ENCODE peak calls at places on chromosomes 3 and 15, in nine cellular contexts. R is omental fat pad; X is natural killer cell treated with Interleukin-12 subunit alpha and Interleukin-12 subunit beta and Interleukin-15 and Interleukin-18, amount 100 ng/mL, for 72 hours; L is psoas muscle; A is NCI-H774; S is SW 1271; Q is glomerular endothelial cell; O is GM20000; T is fibroblast of pulmonary artery. P is an unnamed sample.

GRCh38 chr15:73704869-73705645 is 20.9 kb downstream of the CD276 start:
- DNase-seq in R (no peak), X (no peak), L (peak), A (peak), S (peak), Q (no peak), O (peak), T (peak), P (peak)

GRCh38 chr3:70620367-70620766 is 307.9 kb upstream of the MDFIC2 start:
- DNase-seq in R (no peak), X (no peak), L (no peak), A (no peak), S (no peak), Q (no peak), O (no peak), T (no peak), P (no peak)

GRCh38 chr3:29186131-29186599 is 94.7 kb upstream of the RBMS3 start:
- DNase-seq in R (no peak), X (no peak), L (no peak), A (no peak), S (peak), Q (no peak), O (no peak), T (peak), P (no peak)

GRCh38 chr3:173038484-173038871 is 102.6 kb downstream of the SPATA16 start:
- DNase-seq in R (no peak), X (no peak), L (no peak), A (no peak), S (no peak), Q (no peak), O (no peak), T (no peak), P (no peak)

GRCh38 chr15:63501256-63502089 is 2.9 kb upstream of the USP3 start:
- DNase-seq in R (peak), X (peak), L (peak), A (no peak), S (no peak), Q (no peak), O (no peak), T (peak), P (peak)

GRCh38 chr3:185332026-185332735 is 30.8 kb upstream of the MAP3K13 start:
- DNase-seq in R (no peak), X (no peak), L (no peak), A (peak), S (peak), Q (no peak), O (peak), T (peak), P (no peak)

GRCh38 chr15:85543741-85544155 is 163.3 kb downstream of the AKAP13 start:
- DNase-seq in R (no peak), X (peak), L (peak), A (peak), S (no peak), Q (no peak), O (no peak), T (no peak), P (peak)

GRCh38 chr3:153848701-153849100 is 272.5 kb upstream of the ARHGEF26 start:
- DNase-seq in R (no peak), X (no peak), L (no peak), A (no peak), S (no peak), Q (no peak), O (no peak), T (peak), P (peak)

GRCh38 chr15:45642203-45642932 is 7.5 kb downstream of the SQOR start:
- DNase-seq in R (no peak), X (no peak), L (peak), A (no peak), S (no peak), Q (no peak), O (no peak), T (peak), P (no peak)

GRCh38 chr15:65285291-65286068 is 1.2 kb downstream of the PARP16 start:
- DNase-seq in R (no peak), X (no peak), L (no peak), A (no peak), S (no peak), Q (no peak), O (no peak), T (no peak), P (no peak)

GRCh38 chr3:112405845-112406244 is 72.9 kb downstream of the CD200 start:
- DNase-seq in R (no peak), X (no peak), L (no peak), A (no peak), S (no peak), Q (no peak), O (no peak), T (no peak), P (no peak)

GRCh38 chr3:30625541-30626438 is 19.4 kb downstream of the TGFBR2 start:
- DNase-seq in R (no peak), X (no peak), L (no peak), A (no peak), S (peak), Q (no peak), O (no peak), T (peak), P (no peak)

GRCh38 chr3:48371651-48372376 is at the start of gene FBXW12:
- DNase-seq in R (no peak), X (no peak), L (no peak), A (no peak), S (no peak), Q (no peak), O (no peak), T (no peak), P (no peak)

GRCh38 chr15:92005154-92005553 is 151.6 kb downstream of the SLCO3A1 start:
- DNase-seq in R (no peak), X (no peak), L (no peak), A (peak), S (no peak), Q (no peak), O (no peak), T (no peak), P (no peak)

GRCh38 chr3:138043266-138044029 is 33.5 kb downstream of the CLDN18 start:
- DNase-seq in R (no peak), X (no peak), L (no peak), A (no peak), S (no peak), Q (no peak), O (no peak), T (peak), P (no peak)

GRCh38 chr3:72100062-72100511 is 315.1 kb upstream of the PROK2 start:
- DNase-seq in R (no peak), X (no peak), L (no peak), A (no peak), S (no peak), Q (no peak), O (no peak), T (no peak), P (no peak)

GRCh38 chr3:113200351-113200750 is 11.0 kb upstream of the BOC start:
- DNase-seq in R (no peak), X (no peak), L (no peak), A (no peak), S (no peak), Q (no peak), O (no peak), T (no peak), P (no peak)

GRCh38 chr3:15223684-15224575 is 17.9 kb downstream of the CAPN7 start:
- DNase-seq in R (no peak), X (no peak), L (no peak), A (peak), S (no peak), Q (no peak), O (no peak), T (no peak), P (no peak)

GRCh38 chr3:147397155-147397888 is 9.0 kb downstream of the ZIC4 start:
- DNase-seq in R (no peak), X (no peak), L (no peak), A (no peak), S (no peak), Q (no peak), O (no peak), T (no peak), P (no peak)

P was measured in left cardiac atrium.